ENCODE peak calls at places on chromosomes 6 and 20, in five cellular contexts. W is IMR-90, R is H9, K is neuronal stem cell, C is mesenchymal stem cell. T is an unnamed sample.

GRCh38 chr6:40343318-40343886 is 243.8 kb downstream of the LRFN2 start:
- DNase-seq in W (no peak), R (peak; percentile 20), K (no peak), C (no peak), T (no peak)

GRCh38 chr20:61583356-61583755 is 331.3 kb downstream of the CDH4 start:
- DNase-seq in W (no peak), R (no peak), K (no peak), C (no peak), T (no peak)

GRCh38 chr6:47362857-47363461 is 53.3 kb upstream of the TNFRSF21 start:
- DNase-seq in W (no peak), R (no peak), K (no peak), C (no peak), T (no peak)

GRCh38 chr6:27753668-27754407 is 158.4 kb downstream of the OR2B2 start:
- DNase-seq in W (peak; percentile 76), R (peak; percentile 93), K (peak; percentile 71), C (peak; percentile 87), T (peak; percentile 48)

GRCh38 chr20:6698056-6698455 is 69.4 kb upstream of the BMP2 start:
- DNase-seq in W (no peak), R (peak; percentile 88), K (no peak), C (peak; percentile 15), T (peak; percentile 11)

GRCh38 chr20:42612262-42612661 is 577.4 kb downstream of the PTPRT start:
- DNase-seq in W (no peak), R (no peak), K (no peak), C (no peak), T (no peak)

GRCh38 chr20:1163653-1164052 is 21.1 kb downstream of the TMEM74B start:
- DNase-seq in W (no peak), R (no peak), K (no peak), C (no peak), T (peak; percentile 28)

GRCh38 chr6:159973951-159974350 is 5.1 kb downstream of the IGF2R start:
- DNase-seq in W (peak; percentile 89), R (no peak), K (no peak), C (peak; percentile 88), T (no peak)

GRCh38 chr20:44203161-44203560 is 7.4 kb downstream of the OSER1 start:
- DNase-seq in W (peak; percentile 41), R (no peak), K (no peak), C (peak; percentile 72), T (peak; percentile 94)

GRCh38 chr6:43714311-43715055 is 26.9 kb upstream of the MRPS18A start:
- DNase-seq in W (peak; percentile 59), R (no peak), K (no peak), C (no peak), T (no peak)

GRCh38 chr20:10524643-10525042 is 89.5 kb downstream of the SLX4IP start:
- DNase-seq in W (no peak), R (no peak), K (no peak), C (no peak), T (peak; percentile 81)

GRCh38 chr6:41442800-41443501 is 103.2 kb upstream of the FOXP4 start:
- DNase-seq in W (peak; percentile 27), R (peak; percentile 89), K (no peak), C (peak; percentile 52), T (no peak)

GRCh38 chr20:24704899-24705298 is 235.5 kb downstream of the SYNDIG1 start:
- DNase-seq in W (no peak), R (peak; percentile 12), K (no peak), C (no peak), T (no peak)

GRCh38 chr6:157599191-157599590 is 218.2 kb downstream of the ZDHHC14 start:
- DNase-seq in W (no peak), R (no peak), K (no peak), C (no peak), T (no peak)

GRCh38 chr20:48476854-48477253 is 350.9 kb downstream of the PREX1 start:
- DNase-seq in W (no peak), R (no peak), K (no peak), C (no peak), T (no peak)

GRCh38 chr6:6362051-6362450 is 41.6 kb upstream of the F13A1 start:
- DNase-seq in W (no peak), R (no peak), K (no peak), C (no peak), T (peak; percentile 2)

GRCh38 chr20:16407251-16408067 is 165.8 kb downstream of the KIF16B start:
- DNase-seq in W (peak; percentile 11), R (no peak), K (no peak), C (no peak), T (peak; percentile 47)

GRCh38 chr6:50936277-50936681 is 117.6 kb downstream of the TFAP2B start:
- DNase-seq in W (no peak), R (no peak), K (no peak), C (no peak), T (no peak)

GRCh38 chr6:36028088-36028886 is 679 bp downstream of the MAPK14 start:
- DNase-seq in W (peak; percentile 12), R (peak; percentile 37), K (peak; percentile 24), C (peak; percentile 48), T (peak; percentile 48)

GRCh38 chr20:61566691-61567090 is 314.6 kb downstream of the CDH4 start:
- DNase-seq in W (no peak), R (no peak), K (no peak), C (no peak), T (no peak)

GRCh38 chr6:88512951-88513350 is 346.8 kb upstream of the CNR1 start:
- DNase-seq in W (no peak), R (no peak), K (no peak), C (no peak), T (no peak)

GRCh38 chr20:50296450-50297375 is 106.1 kb downstream of the CEBPB start:
- DNase-seq in W (no peak), R (no peak), K (no peak), C (no peak), T (no peak)

GRCh38 chr6:43883698-43884659 is 114.0 kb downstream of the VEGFA start:
- DNase-seq in W (no peak), R (no peak), K (no peak), C (no peak), T (no peak)

GRCh38 chr6:28948782-28949486 is 25.1 kb upstream of the TRIM27 start:
- DNase-seq in W (no peak), R (no peak), K (no peak), C (no peak), T (peak; percentile 13)

GRCh38 chr6:13926378-13926777 is 1.6 kb downstream of the RNF182 start:
- DNase-seq in W (no peak), R (no peak), K (no peak), C (no peak), T (no peak)

GRCh38 chr20:62599216-62600110 is 42.8 kb upstream of the SLCO4A1 start:
- DNase-seq in W (no peak), R (no peak), K (no peak), C (no peak), T (no peak)

GRCh38 chr6:143514996-143515760 is 3.7 kb upstream of the FUCA2 start:
- DNase-seq in W (no peak), R (no peak), K (no peak), C (no peak), T (no peak)

GRCh38 chr6:24988562-24988961 is 52.8 kb upstream of the RIPOR2 start:
- DNase-seq in W (no peak), R (no peak), K (no peak), C (peak; percentile 46), T (no peak)

GRCh38 chr6:24990944-24991747 is 55.4 kb upstream of the RIPOR2 start:
- DNase-seq in W (no peak), R (no peak), K (no peak), C (no peak), T (no peak)

GRCh38 chr6:24990227-24990843 is 54.6 kb upstream of the RIPOR2 start:
- DNase-seq in W (peak; percentile 86), R (no peak), K (no peak), C (peak; percentile 72), T (peak; percentile 75)

GRCh38 chr6:24994812-24995211 is 59.1 kb upstream of the RIPOR2 start:
- DNase-seq in W (no peak), R (no peak), K (no peak), C (no peak), T (no peak)

DNA sequence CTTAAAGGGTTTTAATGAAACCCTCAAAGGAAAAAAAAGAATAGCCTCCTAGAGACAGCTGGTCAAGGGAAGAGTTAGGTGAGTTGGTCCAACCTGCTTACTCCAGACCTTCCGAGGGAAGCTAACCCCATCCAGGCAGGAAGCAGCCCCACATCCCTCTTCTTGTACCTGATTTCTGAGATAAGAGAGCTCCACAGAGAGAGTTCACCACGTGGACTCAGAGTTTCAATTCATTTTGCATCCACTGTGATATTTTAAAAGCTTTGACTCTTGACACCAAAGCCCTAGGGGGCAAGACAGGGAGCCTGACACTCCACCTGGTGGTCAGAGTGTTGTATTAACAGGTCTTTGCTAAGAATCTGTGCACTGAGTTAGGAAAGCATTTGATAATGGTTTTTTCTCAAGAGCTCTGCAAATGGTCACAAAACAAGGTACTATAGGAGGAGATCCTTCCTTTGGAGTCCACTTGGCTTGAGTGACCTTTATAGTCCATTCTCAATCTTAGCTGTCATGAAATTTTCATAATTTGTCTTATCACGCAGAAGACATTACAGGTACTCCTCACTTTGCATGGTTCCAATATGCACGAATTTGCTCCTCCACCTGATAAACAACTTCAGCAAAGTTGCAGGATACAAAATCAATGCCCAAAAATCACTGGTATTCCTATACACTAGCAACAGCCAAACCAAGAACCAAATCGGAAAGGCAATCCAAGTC is 56.1 kb upstream of the RIPOR2 start:
- DNase-seq in W (peak; percentile 48), R (peak; percentile 63), K (peak; percentile 47), C (peak; percentile 52), T (peak; percentile 51)
- H2BK120ac ChIP-seq in W (peak overlapping the region; percentile 30), R (peak overlapping the region; percentile 14), K (no peak overlapping the region), C (no peak overlapping the region), T (peak overlapping the region; percentile 78)

DNA sequence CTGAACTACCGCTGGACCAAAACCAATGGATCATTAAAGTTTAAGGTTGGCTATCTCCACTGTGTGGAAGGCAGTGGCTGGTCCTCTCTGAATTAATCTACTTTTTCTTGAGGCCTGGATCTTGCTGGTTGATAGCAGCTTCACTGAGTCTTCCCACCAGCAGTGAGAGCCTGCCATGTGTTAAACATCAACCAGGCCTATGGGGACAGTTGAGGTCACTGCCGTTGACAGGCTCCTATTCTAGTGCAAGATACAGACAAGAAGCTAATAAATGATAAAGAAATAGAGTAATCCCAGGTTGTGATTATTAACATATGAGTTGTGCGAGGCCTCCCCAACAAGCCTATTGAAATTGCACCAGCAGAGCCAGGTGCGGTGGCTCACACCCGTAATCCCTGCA is 23.5 kb upstream of the TFAP2C start:
- DNase-seq in W (no peak), R (no peak), K (no peak), C (no peak), T (no peak)
- H3K27ac ChIP-seq in W (no peak overlapping the region), R (no peak overlapping the region), K (no peak overlapping the region), C (no peak overlapping the region), T (no peak overlapping the region)

GRCh38 chr6:113363866-113364265 is 493.3 kb upstream of the MARCKS start:
- DNase-seq in W (peak; percentile 50), R (no peak), K (no peak), C (no peak), T (no peak)

GRCh38 chr6:113359155-113360140 is 497.7 kb upstream of the MARCKS start:
- DNase-seq in W (peak; percentile 73), R (no peak), K (no peak), C (peak; percentile 54), T (no peak)

GRCh38 chr6:113361014-113361645 is 496.0 kb upstream of the MARCKS start:
- DNase-seq in W (peak; percentile 85), R (no peak), K (no peak), C (peak; percentile 84), T (no peak)

GRCh38 chr6:113364781-113365545 is 492.2 kb upstream of the MARCKS start:
- DNase-seq in W (peak; percentile 62), R (no peak), K (no peak), C (peak; percentile 69), T (peak; percentile 82)

GRCh38 chr6:113362542-113363430 is 494.4 kb upstream of the MARCKS start:
- DNase-seq in W (peak; percentile 20), R (no peak), K (no peak), C (no peak), T (no peak)
- H3K14ac ChIP-seq in W (peak overlapping the region; percentile 96), R (no peak overlapping the region), K (no peak overlapping the region), C (no peak overlapping the region), T (peak overlapping the region; percentile 62)

GRCh38 chr6:2196079-2196679 is 49.2 kb downstream of the GMDS start:
- DNase-seq in W (peak; percentile 61), R (no peak), K (peak; percentile 31), C (peak; percentile 56), T (peak; percentile 41)
- H2BK120ac ChIP-seq in W (no peak overlapping the region), R (no peak overlapping the region), K (no peak overlapping the region), C (no peak overlapping the region), T (no peak overlapping the region)

T was measured in trophoblast cell.